ENCODE peak calls at places on chromosomes 4 and X, in six cellular contexts. One of them, this sample, is unnamed.

GRCh38 chr4:8552024-8552423 is 28.2 kb upstream of the GPR78 start:
- DNase-seq in neuronal stem cell: no peak
- DNase-seq in mesenchymal stem cell: no peak
- DNase-seq in IMR-90: no peak
- DNase-seq in H1: no peak
- DNase-seq in trophoblast cell: no peak
- DNase-seq in this sample: no peak

GRCh38 chr4:81003549-81004240 is 26.8 kb upstream of the BMP3 start:
- DNase-seq in neuronal stem cell: no peak
- DNase-seq in mesenchymal stem cell: no peak
- DNase-seq in IMR-90: no peak
- DNase-seq in H1: no peak
- DNase-seq in trophoblast cell: no peak
- DNase-seq in this sample: no peak

GRCh38 chrX:50471390-50471789 is 765 bp upstream of the DGKK start:
- DNase-seq in neuronal stem cell: no peak
- DNase-seq in mesenchymal stem cell: no peak
- DNase-seq in IMR-90: no peak
- DNase-seq in H1: no peak
- DNase-seq in trophoblast cell: no peak
- DNase-seq in this sample: peak

GRCh38 chrX:136768469-136769084 is 12.2 kb downstream of the ARHGEF6 start:
- DNase-seq in neuronal stem cell: no peak
- DNase-seq in mesenchymal stem cell: peak
- DNase-seq in IMR-90: peak
- DNase-seq in H1: no peak
- DNase-seq in trophoblast cell: peak
- DNase-seq in this sample: peak

GRCh38 chr4:168908093-168908492 is 102.0 kb downstream of the CBR4 start:
- DNase-seq in neuronal stem cell: no peak
- DNase-seq in mesenchymal stem cell: peak
- DNase-seq in IMR-90: peak
- DNase-seq in H1: no peak
- DNase-seq in trophoblast cell: peak
- DNase-seq in this sample: no peak

GRCh38 chr4:17717301-17717700 is 64.1 kb downstream of the FAM184B start:
- DNase-seq in neuronal stem cell: no peak
- DNase-seq in mesenchymal stem cell: no peak
- DNase-seq in IMR-90: no peak
- DNase-seq in H1: no peak
- DNase-seq in trophoblast cell: no peak
- DNase-seq in this sample: no peak

GRCh38 chr4:176769519-176769918 is 23.2 kb downstream of the VEGFC start:
- DNase-seq in neuronal stem cell: no peak
- DNase-seq in mesenchymal stem cell: peak
- DNase-seq in IMR-90: peak
- DNase-seq in H1: no peak
- DNase-seq in trophoblast cell: no peak
- DNase-seq in this sample: no peak

GRCh38 chr4:80192937-80193336 is 4.4 kb upstream of the PRDM8 start:
- DNase-seq in neuronal stem cell: no peak
- DNase-seq in mesenchymal stem cell: peak
- DNase-seq in IMR-90: peak
- DNase-seq in H1: no peak
- DNase-seq in trophoblast cell: no peak
- DNase-seq in this sample: no peak

GRCh38 chrX:41377624-41378023 is 43.7 kb downstream of the DDX3X start:
- DNase-seq in neuronal stem cell: no peak
- DNase-seq in mesenchymal stem cell: peak
- DNase-seq in IMR-90: no peak
- DNase-seq in H1: no peak
- DNase-seq in trophoblast cell: no peak
- DNase-seq in this sample: no peak

GRCh38 chrX:115968436-115969252 is 201.9 kb upstream of the AGTR2 start:
- DNase-seq in neuronal stem cell: peak
- DNase-seq in mesenchymal stem cell: peak
- DNase-seq in IMR-90: no peak
- DNase-seq in H1: peak
- DNase-seq in trophoblast cell: peak
- DNase-seq in this sample: peak

GRCh38 chrX:9122504-9123245 is 88.7 kb upstream of the FAM9B start:
- DNase-seq in neuronal stem cell: no peak
- DNase-seq in mesenchymal stem cell: peak
- DNase-seq in IMR-90: peak
- DNase-seq in H1: no peak
- DNase-seq in trophoblast cell: no peak
- DNase-seq in this sample: no peak

GRCh38 chrX:72029473-72030411 is 102.0 kb downstream of the RTL5 start:
- DNase-seq in neuronal stem cell: no peak
- DNase-seq in mesenchymal stem cell: peak
- DNase-seq in IMR-90: peak
- DNase-seq in H1: peak
- DNase-seq in trophoblast cell: peak
- DNase-seq in this sample: peak

GRCh38 chr4:42280327-42281095 is 116.8 kb upstream of the SHISA3 start:
- DNase-seq in neuronal stem cell: no peak
- DNase-seq in mesenchymal stem cell: peak
- DNase-seq in IMR-90: peak
- DNase-seq in H1: no peak
- DNase-seq in trophoblast cell: peak
- DNase-seq in this sample: no peak

GRCh38 chr4:107930821-107931774 is at the start of gene CYP2U1:
- DNase-seq in neuronal stem cell: peak
- DNase-seq in mesenchymal stem cell: peak
- DNase-seq in IMR-90: peak
- DNase-seq in H1: peak
- DNase-seq in trophoblast cell: peak
- DNase-seq in this sample: peak

GRCh38 chr4:183118585-183118984 is 19.5 kb downstream of the WWC2 start:
- DNase-seq in neuronal stem cell: peak
- DNase-seq in mesenchymal stem cell: peak
- DNase-seq in IMR-90: peak
- DNase-seq in H1: no peak
- DNase-seq in trophoblast cell: peak
- DNase-seq in this sample: no peak

GRCh38 chr4:119841361-119841760 is 212.8 kb upstream of the PDE5A start:
- DNase-seq in neuronal stem cell: no peak
- DNase-seq in mesenchymal stem cell: no peak
- DNase-seq in IMR-90: peak
- DNase-seq in H1: no peak
- DNase-seq in trophoblast cell: no peak
- DNase-seq in this sample: no peak

GRCh38 chrX:18075603-18076002 is 145.1 kb downstream of the BEND2 start:
- DNase-seq in neuronal stem cell: no peak
- DNase-seq in mesenchymal stem cell: no peak
- DNase-seq in IMR-90: no peak
- DNase-seq in H1: no peak
- DNase-seq in trophoblast cell: no peak
- DNase-seq in this sample: no peak

GRCh38 chr4:113636438-113636818 is 125.1 kb downstream of the CAMK2D start:
- DNase-seq in neuronal stem cell: no peak
- DNase-seq in mesenchymal stem cell: no peak
- DNase-seq in IMR-90: no peak
- DNase-seq in H1: no peak
- DNase-seq in trophoblast cell: no peak
- DNase-seq in this sample: no peak

GRCh38 chr4:19694829-19695228 is 556.9 kb upstream of the SLIT2 start:
- DNase-seq in neuronal stem cell: no peak
- DNase-seq in mesenchymal stem cell: no peak
- DNase-seq in IMR-90: no peak
- DNase-seq in H1: no peak
- DNase-seq in trophoblast cell: no peak
- DNase-seq in this sample: no peak

GRCh38 chr4:3287972-3288570 is 4.8 kb upstream of the RGS12 start:
- DNase-seq in neuronal stem cell: no peak
- DNase-seq in mesenchymal stem cell: no peak
- DNase-seq in IMR-90: no peak
- DNase-seq in H1: peak
- DNase-seq in trophoblast cell: no peak
- DNase-seq in this sample: peak

GRCh38 chr4:153409412-153409811 is 56.7 kb upstream of the TMEM131L start:
- DNase-seq in neuronal stem cell: no peak
- DNase-seq in mesenchymal stem cell: peak
- DNase-seq in IMR-90: peak
- DNase-seq in H1: no peak
- DNase-seq in trophoblast cell: no peak
- DNase-seq in this sample: no peak

GRCh38 chr4:151548708-151549107 is 139.7 kb downstream of the FHIP1A start:
- DNase-seq in neuronal stem cell: no peak
- DNase-seq in mesenchymal stem cell: no peak
- DNase-seq in IMR-90: no peak
- DNase-seq in H1: no peak
- DNase-seq in trophoblast cell: no peak
- DNase-seq in this sample: no peak

GRCh38 chrX:37658352-37659030 is 27.1 kb upstream of the XK start:
- DNase-seq in neuronal stem cell: no peak
- DNase-seq in mesenchymal stem cell: no peak
- DNase-seq in IMR-90: no peak
- DNase-seq in H1: no peak
- DNase-seq in trophoblast cell: no peak
- DNase-seq in this sample: no peak
- H4K91ac ChIP-seq in neuronal stem cell: no peak
- H4K91ac ChIP-seq in mesenchymal stem cell: no peak
- H4K91ac ChIP-seq in IMR-90: no peak
- H4K91ac ChIP-seq in H1: no peak
- H4K91ac ChIP-seq in trophoblast cell: no peak
- H4K91ac ChIP-seq in this sample: no peak

DNA sequence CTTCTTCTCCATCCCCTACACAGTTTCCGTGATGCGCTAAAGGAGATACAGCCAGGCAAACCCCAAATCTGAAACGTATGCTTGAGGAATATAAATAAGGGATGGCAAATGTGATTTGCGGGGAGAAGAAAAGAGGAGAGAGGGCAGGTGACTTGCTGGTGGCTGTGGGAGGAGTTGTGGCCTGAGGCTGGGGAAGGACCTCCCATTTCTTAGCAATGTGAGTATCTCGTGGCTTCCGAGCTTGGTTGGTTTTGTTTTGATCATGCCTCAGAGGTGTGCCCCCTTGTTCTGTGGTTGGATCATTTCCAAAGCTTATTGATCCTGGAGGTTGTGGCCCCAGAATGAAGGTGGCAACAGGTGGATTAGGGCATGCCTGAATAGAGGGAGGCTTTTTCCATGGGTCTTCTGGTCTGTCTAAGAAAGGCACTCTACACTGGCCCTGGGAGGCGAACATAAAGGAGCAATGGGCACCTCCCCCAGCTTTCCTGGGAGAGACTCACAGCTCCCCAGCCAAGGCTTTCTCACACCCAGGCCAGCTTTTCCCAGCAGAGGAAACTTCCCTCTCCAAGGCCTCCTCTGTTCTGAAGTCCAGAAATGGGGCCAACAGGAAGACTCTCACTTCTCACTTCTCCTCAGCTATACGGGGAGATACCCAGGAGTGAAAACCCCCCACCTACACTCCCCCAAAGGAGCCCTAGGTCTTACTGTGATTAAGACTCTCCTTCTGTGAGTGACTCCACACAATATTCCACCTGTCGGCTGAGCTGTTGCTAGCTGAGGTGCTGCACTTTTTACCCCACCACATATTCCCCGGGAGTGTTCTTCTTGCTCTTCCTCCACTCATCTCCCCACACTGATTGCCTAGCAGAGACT is 40.0 kb downstream of the C4orf51 start:
- DNase-seq in neuronal stem cell: no peak
- DNase-seq in mesenchymal stem cell: no peak
- DNase-seq in IMR-90: no peak
- DNase-seq in H1: no peak
- DNase-seq in trophoblast cell: no peak
- DNase-seq in this sample: no peak
- H2AK5ac ChIP-seq in neuronal stem cell: no peak
- H2AK5ac ChIP-seq in mesenchymal stem cell: no peak
- H2AK5ac ChIP-seq in IMR-90: no peak
- H2AK5ac ChIP-seq in H1: no peak
- H2AK5ac ChIP-seq in trophoblast cell: no peak
- H2AK5ac ChIP-seq in this sample: no peak

DNA sequence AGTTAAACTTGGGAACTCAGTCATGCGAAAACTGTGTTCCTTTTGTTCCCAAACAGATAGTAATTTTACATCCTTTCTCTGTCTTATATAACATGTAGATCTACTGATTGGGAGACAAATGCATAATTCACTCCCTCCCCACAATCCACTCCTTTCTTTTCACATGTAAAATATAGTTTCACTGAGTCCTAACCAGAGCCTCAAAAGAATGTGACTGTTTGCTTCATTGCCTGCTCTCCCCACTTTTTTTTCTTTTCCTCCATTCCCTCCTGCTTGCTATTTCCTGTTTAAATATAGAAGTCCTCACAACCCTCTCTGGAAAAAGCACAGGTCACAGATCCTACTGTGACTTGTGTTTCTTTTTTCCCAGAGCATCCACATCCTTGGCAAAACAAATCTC is 699.3 kb upstream of the ADGRL3 start:
- DNase-seq in neuronal stem cell: no peak
- DNase-seq in mesenchymal stem cell: peak
- DNase-seq in IMR-90: no peak
- DNase-seq in H1: no peak
- DNase-seq in trophoblast cell: no peak
- DNase-seq in this sample: no peak
- H4K91ac ChIP-seq in neuronal stem cell: no peak
- H4K91ac ChIP-seq in mesenchymal stem cell: no peak
- H4K91ac ChIP-seq in IMR-90: no peak
- H4K91ac ChIP-seq in H1: no peak
- H4K91ac ChIP-seq in trophoblast cell: no peak
- H4K91ac ChIP-seq in this sample: no peak

GRCh38 chr4:6155996-6156395 is 44.4 kb downstream of the JAKMIP1 start:
- DNase-seq in neuronal stem cell: no peak
- DNase-seq in mesenchymal stem cell: no peak
- DNase-seq in IMR-90: no peak
- DNase-seq in H1: no peak
- DNase-seq in trophoblast cell: no peak
- DNase-seq in this sample: no peak

GRCh38 chr4:6160536-6160935 is 39.8 kb downstream of the JAKMIP1 start:
- DNase-seq in neuronal stem cell: no peak
- DNase-seq in mesenchymal stem cell: no peak
- DNase-seq in IMR-90: no peak
- DNase-seq in H1: no peak
- DNase-seq in trophoblast cell: no peak
- DNase-seq in this sample: no peak

GRCh38 chr4:6153874-6154273 is 46.5 kb downstream of the JAKMIP1 start:
- DNase-seq in neuronal stem cell: no peak
- DNase-seq in mesenchymal stem cell: no peak
- DNase-seq in IMR-90: no peak
- DNase-seq in H1: no peak
- DNase-seq in trophoblast cell: no peak
- DNase-seq in this sample: no peak

GRCh38 chr4:6154875-6155274 is 45.5 kb downstream of the JAKMIP1 start:
- DNase-seq in neuronal stem cell: no peak
- DNase-seq in mesenchymal stem cell: no peak
- DNase-seq in IMR-90: no peak
- DNase-seq in H1: no peak
- DNase-seq in trophoblast cell: no peak
- DNase-seq in this sample: no peak

DNA sequence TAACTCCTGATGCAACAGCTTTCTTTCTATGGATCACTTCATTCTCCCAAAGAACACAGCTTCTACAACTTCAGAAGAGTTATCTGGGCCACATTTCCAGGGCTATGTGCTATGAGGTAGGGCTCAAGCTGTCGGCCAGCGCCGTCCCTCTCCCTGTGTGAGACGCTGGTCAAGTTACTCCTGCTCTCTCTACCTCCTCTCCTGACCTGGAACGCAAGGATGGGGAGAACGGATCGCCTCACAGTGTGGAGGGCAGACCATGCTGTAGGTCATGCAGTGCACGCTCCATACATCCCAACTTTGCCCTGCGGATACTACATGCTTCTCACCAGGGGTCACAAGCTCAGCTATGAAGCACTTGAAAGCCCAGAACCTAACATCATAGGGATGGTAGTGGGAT is 42.4 kb downstream of the JAKMIP1 start:
- DNase-seq in neuronal stem cell: no peak
- DNase-seq in mesenchymal stem cell: no peak
- DNase-seq in IMR-90: no peak
- DNase-seq in H1: no peak
- DNase-seq in trophoblast cell: no peak
- DNase-seq in this sample: no peak
- H2AK5ac ChIP-seq in neuronal stem cell: no peak
- H2AK5ac ChIP-seq in mesenchymal stem cell: no peak
- H2AK5ac ChIP-seq in IMR-90: no peak
- H2AK5ac ChIP-seq in H1: no peak
- H2AK5ac ChIP-seq in trophoblast cell: no peak
- H2AK5ac ChIP-seq in this sample: no peak